ENCODE peak calls at places on chromosome X, in ten cellular contexts. E, S, O, U, C, F, N, Z, K and T are unnamed samples.

GRCh38 chrX:72002886-72003285 is 92.2 kb downstream of the NHSL2 start:
- DNase-seq in F (no peak), E (no peak), Z (no peak), K (no peak), N (no peak), S (no peak), C (no peak), O (no peak), U (no peak), T (no peak)

GRCh38 chrX:9071031-9071650 is 37.2 kb upstream of the FAM9B start:
- DNase-seq in F (no peak), C (no peak), Z (no peak), O (no peak), N (no peak), U (no peak), K (no peak), E (no peak), S (no peak), T (no peak)

GRCh38 chrX:143121471-143121870 is 95.7 kb downstream of the SPANXN4 start:
- DNase-seq in K (no peak), N (no peak), Z (no peak), S (no peak), C (no peak), F (no peak), E (no peak), U (no peak), O (no peak), T (no peak)

GRCh38 chrX:69137371-69137881 is 27.8 kb downstream of the PJA1 start:
- DNase-seq in U (peak; percentile 76), Z (no peak), E (no peak), S (no peak), F (peak; percentile 16), K (no peak), C (no peak), O (no peak), N (no peak), T (no peak)

GRCh38 chrX:630007-630921 is at the start of gene SHOX:
- DNase-seq in U (peak; percentile 72), O (no peak), E (no peak), F (peak; percentile 40), C (no peak), Z (no peak), N (no peak), S (no peak), K (no peak), T (no peak)

GRCh38 chrX:120302434-120302833 is 8.8 kb downstream of the TMEM255A start:
- DNase-seq in C (no peak), F (no peak), Z (peak; percentile 82), E (no peak), N (peak; percentile 66), K (no peak), O (no peak), U (peak; percentile 64), S (no peak), T (peak; percentile 47)

GRCh38 chrX:18210470-18210869 is 10.2 kb downstream of the BEND2 start:
- DNase-seq in C (no peak), K (no peak), U (no peak), O (no peak), F (no peak), S (no peak), N (no peak), E (peak; percentile 6), Z (no peak), T (no peak)

GRCh38 chrX:42140320-42140719 is 217.0 kb upstream of the CASK start:
- DNase-seq in N (no peak), E (no peak), Z (no peak), F (no peak), C (no peak), O (no peak), K (no peak), S (no peak), U (no peak), T (no peak)

GRCh38 chrX:47283015-47283771 is 50.4 kb downstream of the USP11 start:
- DNase-seq in Z (peak; percentile 50), C (no peak), O (no peak), N (no peak), E (no peak), U (no peak), S (no peak), F (no peak), K (peak; percentile 25), T (no peak)

GRCh38 chrX:111086521-111087127 is 9.4 kb upstream of the PAK3 start:
- DNase-seq in F (no peak), K (no peak), O (no peak), N (no peak), U (peak; percentile 65), E (no peak), Z (no peak), S (no peak), C (no peak), T (no peak)

GRCh38 chrX:38595801-38596200 is 34.5 kb downstream of the TSPAN7 start:
- DNase-seq in U (no peak), F (no peak), E (no peak), N (no peak), K (no peak), S (no peak), O (no peak), C (no peak), Z (no peak), T (no peak)

GRCh38 chrX:111376897-111377601 is 34.9 kb downstream of the DCX start:
- DNase-seq in E (no peak), O (no peak), C (no peak), U (peak; percentile 65), Z (no peak), K (no peak), F (no peak), N (no peak), S (no peak), T (no peak)

GRCh38 chrX:7115557-7115956 is 32.0 kb upstream of the STS start:
- DNase-seq in N (no peak), O (no peak), E (no peak), S (no peak), F (peak; percentile 24), Z (peak; percentile 84), K (no peak), U (no peak), C (no peak), T (peak; percentile 76)

GRCh38 chrX:24168807-24169206 is 19.3 kb downstream of the ZFX start:
- DNase-seq in K (no peak), N (no peak), F (no peak), S (no peak), E (no peak), U (no peak), C (no peak), Z (peak; percentile 65), O (no peak), T (no peak)

GRCh38 chrX:63506320-63506719 is 155.2 kb upstream of the SPIN4 start:
- DNase-seq in N (no peak), Z (peak; percentile 33), E (peak; percentile 15), S (peak; percentile 15), F (no peak), O (no peak), U (no peak), C (no peak), K (no peak), T (no peak)
- TF ChIP-seq CTCF in N (peak; percentile 18), Z (no peak), E (peak; percentile 40), S (peak; percentile 14), F (no peak), O (no peak), U (peak; percentile 65), C (no peak), K (no peak), T (no peak)

GRCh38 chrX:66163849-66164401 is at the start of gene HEPH:
- DNase-seq in C (no peak), U (peak; percentile 67), Z (peak; percentile 13), S (no peak), O (no peak), F (no peak), E (no peak), N (no peak), K (peak; percentile 4), T (no peak)

GRCh38 chrX:66163447-66163846 is 600 bp upstream of the HEPH start:
- DNase-seq in F (no peak), Z (no peak), K (no peak), E (no peak), N (no peak), S (no peak), O (no peak), U (no peak), C (no peak), T (no peak)

GRCh38 chrX:66164470-66164869 is 423 bp downstream of the HEPH start:
- DNase-seq in C (no peak), F (no peak), O (no peak), K (no peak), S (no peak), U (no peak), Z (no peak), N (no peak), E (no peak), T (no peak)

GRCh38 chrX:66164931-66165330 is 884 bp downstream of the HEPH start:
- DNase-seq in Z (no peak), K (no peak), C (no peak), S (no peak), N (no peak), U (no peak), O (no peak), E (no peak), F (no peak), T (no peak)

GRCh38 chrX:66162331-66162822 is 1.7 kb upstream of the HEPH start:
- DNase-seq in K (no peak), F (no peak), Z (no peak), N (no peak), U (no peak), E (no peak), C (no peak), S (no peak), O (no peak), T (no peak)
- H3K4me3 ChIP-seq in K (no peak overlapping the region), F (no peak overlapping the region), Z (no peak overlapping the region), N (no peak overlapping the region), U (no peak overlapping the region), E (no peak overlapping the region), C (no peak overlapping the region), S (no peak overlapping the region), O (no peak overlapping the region), T (no peak overlapping the region)

DNA sequence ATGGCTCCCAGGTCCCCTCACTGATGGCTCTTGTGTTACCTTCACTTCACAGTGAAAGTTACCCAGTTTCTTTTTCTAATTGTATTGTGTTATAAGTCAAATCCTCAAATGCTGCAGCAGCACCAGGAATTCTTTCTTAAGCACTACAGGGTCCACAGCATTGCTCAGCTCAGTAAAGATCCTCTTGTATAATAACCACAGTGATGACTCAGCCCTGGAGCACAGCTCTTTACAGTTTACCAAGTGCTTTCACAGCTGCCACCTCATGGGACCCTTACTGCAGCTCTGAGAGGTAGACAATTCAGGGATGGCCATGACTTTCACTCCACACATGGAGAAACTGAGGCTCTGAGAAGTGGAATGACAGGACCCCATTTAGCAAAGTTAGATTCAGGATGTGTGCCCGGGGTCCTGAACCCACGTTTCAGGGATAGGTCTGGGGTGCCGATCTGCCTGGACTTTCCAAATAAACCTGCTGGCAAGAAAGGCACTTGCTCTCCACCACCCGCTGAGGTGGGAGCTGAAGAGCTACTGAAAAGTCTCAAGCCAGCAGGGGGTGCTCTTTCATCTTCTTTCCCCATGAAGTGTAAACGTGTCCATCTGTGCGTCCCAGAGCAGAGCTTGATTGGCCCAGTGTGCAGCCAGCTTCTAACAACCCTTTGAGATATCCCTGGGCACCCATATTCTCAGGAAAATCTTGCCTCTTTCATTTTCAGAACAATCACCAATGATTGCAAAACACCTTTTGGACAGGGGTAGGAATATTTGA is 35.7 kb upstream of the GABRQ start:
- DNase-seq in U (peak; percentile 72), K (no peak), O (no peak), S (peak; percentile 10), F (no peak), N (no peak), E (no peak), C (no peak), Z (peak; percentile 13), T (no peak)
- TF ChIP-seq CTCF in U (peak; percentile 46), K (no peak), O (no peak), S (peak; percentile 21), F (no peak), N (no peak), E (no peak), C (peak; percentile 9), Z (peak; percentile 15), T (peak; percentile 30)

GRCh38 chrX:152897216-152898144 is at the start of gene ZNF185:
- DNase-seq in N (peak; percentile 79), K (no peak), F (no peak), O (peak; percentile 62), E (no peak), S (no peak), C (no peak), U (peak; percentile 93), Z (no peak), T (no peak)
- H3K4me3 ChIP-seq in N (peak within 1 kb of the TSS; percentile 44), K (peak within 1 kb of the TSS; percentile 17), F (no peak within 1 kb of the TSS), O (no peak within 1 kb of the TSS), E (peak within 1 kb of the TSS; percentile 9), S (peak within 1 kb of the TSS; percentile 56), C (peak within 1 kb of the TSS; percentile 63), U (peak within 1 kb of the TSS; percentile 76), Z (no peak within 1 kb of the TSS), T (no peak within 1 kb of the TSS)